ENCODE peak calls at places on chromosomes 6 and 20, in five cellular contexts. I, H, C, W and R are unnamed samples.

GRCh38 chr20:25341716-25342680 is 48.6 kb downstream of the ABHD12 start:
- DNase-seq in C (peak; percentile 8), H (no peak), I (no peak), W (no peak), R (no peak)

GRCh38 chr6:33623895-33624381 is 2.8 kb downstream of the ITPR3 start:
- DNase-seq in W (no peak), H (no peak), I (no peak), C (no peak), R (no peak)

GRCh38 chr20:46809961-46810360 is 84.7 kb upstream of the EYA2 start:
- DNase-seq in C (no peak), I (no peak), W (no peak), H (no peak), R (no peak)

GRCh38 chr20:40652426-40652825 is 36.6 kb downstream of the MAFB start:
- DNase-seq in H (no peak), I (no peak), C (no peak), W (no peak), R (no peak)

GRCh38 chr6:130202782-130203181 is 20.0 kb downstream of the SAMD3 start:
- DNase-seq in W (no peak), C (no peak), H (peak; percentile 5), I (no peak), R (no peak)

GRCh38 chr6:155187994-155188706 is 75.7 kb upstream of the CLDN20 start:
- DNase-seq in W (no peak), C (no peak), I (no peak), H (no peak), R (no peak)

GRCh38 chr20:48619126-48620101 is 208.4 kb downstream of the PREX1 start:
- DNase-seq in H (no peak), I (no peak), C (no peak), W (peak; percentile 48), R (no peak)

GRCh38 chr6:20236344-20236743 is 24.1 kb upstream of the MBOAT1 start:
- DNase-seq in H (no peak), W (no peak), C (no peak), I (no peak), R (no peak)

GRCh38 chr20:46182801-46183200 is 64.7 kb downstream of the CD40 start:
- DNase-seq in W (no peak), H (no peak), C (no peak), I (no peak), R (no peak)

GRCh38 chr6:21680611-21681010 is 87.1 kb downstream of the SOX4 start:
- DNase-seq in I (no peak), H (no peak), W (no peak), C (no peak), R (no peak)

GRCh38 chr6:29723666-29724588 is 693 bp downstream of the HLA-F start:
- DNase-seq in H (peak; percentile 19), C (no peak), I (no peak), W (peak; percentile 42), R (no peak)

GRCh38 chr6:15621203-15622044 is 41.4 kb downstream of the DTNBP1 start:
- DNase-seq in I (no peak), W (no peak), H (peak; percentile 57), C (no peak), R (no peak)

GRCh38 chr6:127302728-127303675 is 36.3 kb downstream of the RNF146 start:
- DNase-seq in H (peak; percentile 43), I (peak; percentile 20), W (no peak), C (no peak), R (no peak)

GRCh38 chr6:63787021-63787420 is 151.4 kb downstream of the PHF3 start:
- DNase-seq in W (no peak), I (no peak), C (no peak), H (no peak), R (no peak)

GRCh38 chr6:113067612-113068262 is 720.6 kb downstream of the RFPL4B start:
- DNase-seq in I (no peak), H (no peak), C (no peak), W (no peak), R (no peak)

GRCh38 chr6:10587694-10588392 is 66.7 kb downstream of the GCNT2 start:
- DNase-seq in I (no peak), H (peak; percentile 75), W (no peak), C (no peak), R (no peak)

GRCh38 chr6:112232845-112233256 is 21.5 kb downstream of the LAMA4 start:
- DNase-seq in H (no peak), C (no peak), I (no peak), W (no peak), R (no peak)

DNA sequence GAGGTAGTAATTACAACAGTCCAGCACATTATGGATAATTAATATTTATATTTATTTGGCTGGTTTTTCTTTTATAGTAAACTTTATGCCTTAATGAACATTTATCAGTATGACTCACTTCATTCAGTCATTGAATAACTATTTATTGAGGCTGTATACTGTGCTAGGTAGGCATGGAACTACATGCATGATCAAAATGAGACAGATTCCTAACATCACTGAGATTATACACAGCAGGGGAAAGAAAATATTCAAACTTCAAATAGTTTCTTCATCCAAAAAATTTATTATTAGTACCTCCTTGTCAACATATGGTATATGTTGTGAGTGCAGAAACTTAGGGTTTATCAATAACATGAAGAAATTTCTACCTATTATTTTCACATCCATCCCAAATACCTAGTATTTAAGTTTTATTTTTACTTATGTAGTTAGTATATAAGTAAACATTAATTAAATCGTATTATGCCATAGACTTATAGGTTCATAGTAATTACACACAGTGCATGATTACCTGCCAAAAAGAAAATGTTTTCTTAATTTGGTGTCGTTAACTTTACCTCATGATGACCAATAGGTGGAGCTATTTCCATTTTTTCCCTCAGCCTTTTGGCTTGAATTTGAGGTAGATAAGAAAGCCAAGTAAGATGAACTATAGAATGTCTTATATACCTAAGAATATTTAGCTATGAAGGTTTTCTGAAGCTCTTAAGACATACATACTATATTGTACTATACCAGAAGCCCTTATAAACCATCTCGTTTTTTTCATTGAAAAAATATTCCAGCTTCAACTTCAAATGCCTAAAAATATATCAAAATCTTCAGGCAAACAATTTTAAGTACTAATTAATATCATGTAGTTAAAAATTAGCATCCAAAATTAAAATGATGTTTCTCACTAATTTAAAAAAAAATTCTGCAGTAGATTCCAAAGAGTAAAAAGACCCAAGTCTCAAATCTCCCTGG is 12.5 kb upstream of the TMEM30A start:
- DNase-seq in I (no peak), W (no peak), H (peak; percentile 62), C (no peak), R (no peak)
- H3K27ac ChIP-seq in I (no peak overlapping the region), W (no peak overlapping the region), H (no peak overlapping the region), C (no peak overlapping the region), R (no peak overlapping the region)

GRCh38 chr20:31831771-31832306 is 12.7 kb downstream of the MYLK2 start:
- DNase-seq in H (no peak), W (no peak), C (no peak), I (no peak), R (no peak)

GRCh38 chr20:31830406-31830981 is 11.3 kb downstream of the MYLK2 start:
- DNase-seq in W (no peak), H (no peak), C (no peak), I (no peak), R (no peak)

GRCh38 chr20:31827059-31827458 is 7.9 kb downstream of the MYLK2 start:
- DNase-seq in C (no peak), H (no peak), W (no peak), I (no peak), R (no peak)

GRCh38 chr20:31831211-31831610 is 12.1 kb downstream of the MYLK2 start:
- DNase-seq in H (no peak), C (no peak), W (no peak), I (no peak), R (no peak)

GRCh38 chr20:31829731-31830130 is 10.6 kb downstream of the MYLK2 start:
- DNase-seq in C (no peak), I (no peak), W (no peak), H (no peak), R (no peak)
- H3K27ac ChIP-seq in C (no peak overlapping the region), I (no peak overlapping the region), W (no peak overlapping the region), H (no peak overlapping the region), R (no peak overlapping the region)

GRCh38 chr20:43511879-43512278 is 4.4 kb downstream of the L3MBTL1 start:
- DNase-seq in I (no peak), H (no peak), W (no peak), C (no peak), R (no peak)

GRCh38 chr20:43508604-43509040 is 1.1 kb downstream of the L3MBTL1 start:
- DNase-seq in H (peak; percentile 11), I (peak; percentile 45), C (no peak), W (no peak), R (no peak)

GRCh38 chr20:43507150-43508080 is at the start of gene L3MBTL1:
- DNase-seq in C (no peak), I (peak; percentile 82), W (no peak), H (peak; percentile 84), R (no peak)

GRCh38 chr20:43506238-43506637 is 1.3 kb upstream of the L3MBTL1 start:
- DNase-seq in I (no peak), H (no peak), C (no peak), W (no peak), R (no peak)

DNA sequence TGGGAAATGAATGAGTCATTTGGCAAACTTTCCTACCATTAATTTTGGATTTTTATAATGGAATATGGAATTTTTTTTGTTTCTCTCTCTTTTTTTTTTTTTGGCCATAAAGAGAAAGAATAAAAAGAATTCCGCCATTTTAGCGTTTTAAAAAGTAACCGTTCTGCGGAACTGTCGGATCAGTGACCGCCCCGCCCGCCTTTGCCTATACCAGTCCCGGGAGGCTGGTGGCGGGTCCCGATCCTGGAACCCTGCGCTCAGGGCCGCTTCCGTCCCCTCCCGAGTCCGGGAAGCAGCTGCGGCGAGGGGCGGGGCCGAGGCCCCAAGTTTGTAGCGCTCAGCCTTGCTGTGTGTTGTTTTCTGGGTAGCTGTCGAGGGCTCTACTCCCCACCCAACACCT is 609 bp downstream of the L3MBTL1 start:
- DNase-seq in I (peak; percentile 21), W (no peak), C (no peak), H (no peak), R (no peak)
- H3K27ac ChIP-seq in I (peak overlapping the region; percentile 92), W (no peak overlapping the region), C (no peak overlapping the region), H (no peak overlapping the region), R (no peak overlapping the region)

DNA sequence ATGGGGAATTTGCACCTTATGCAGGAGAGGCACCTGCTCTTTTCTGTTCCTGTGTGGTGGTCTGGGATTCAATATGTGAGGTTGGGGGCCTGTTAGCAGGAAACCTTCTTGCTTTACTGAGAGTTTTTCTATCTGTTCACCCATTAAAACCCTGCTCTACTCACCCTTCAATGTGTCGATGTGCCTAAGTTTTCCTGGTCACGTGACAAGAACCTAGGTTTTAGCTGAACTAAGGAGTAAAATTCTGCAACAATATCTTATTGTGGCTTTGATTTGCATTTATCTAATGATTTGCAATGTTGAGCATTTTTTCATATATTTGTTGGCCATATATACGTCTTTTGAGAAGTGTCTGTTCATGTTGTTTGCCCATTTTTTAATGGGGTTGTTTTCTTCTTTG is 979.9 kb downstream of the HACE1 start:
- DNase-seq in W (no peak), H (no peak), I (no peak), C (no peak), R (no peak)
- H3K27ac ChIP-seq in W (no peak overlapping the region), H (no peak overlapping the region), I (no peak overlapping the region), C (no peak overlapping the region), R (no peak overlapping the region)

GRCh38 chr6:89941031-89941775 is 46.9 kb downstream of the GJA10 start:
- DNase-seq in C (no peak), I (no peak), H (no peak), W (peak; percentile 31), R (no peak)
- H3K27ac ChIP-seq in C (no peak overlapping the region), I (no peak overlapping the region), H (no peak overlapping the region), W (peak overlapping the region; percentile 37), R (peak overlapping the region; percentile 8)

GRCh38 chr6:86793649-86794048 is 143.7 kb upstream of the HTR1E start:
- DNase-seq in H (no peak), I (no peak), C (no peak), W (no peak), R (no peak)

GRCh38 chr6:86791476-86791875 is 145.9 kb upstream of the HTR1E start:
- DNase-seq in W (no peak), I (no peak), C (no peak), H (no peak), R (no peak)
- H3K27ac ChIP-seq in W (no peak overlapping the region), I (no peak overlapping the region), C (no peak overlapping the region), H (no peak overlapping the region), R (no peak overlapping the region)